ENCODE peak calls at places on chromosomes 2 and 18, in six cellular contexts. M is CD4-positive, CD25-positive, alpha-beta regulatory T cell; K is activated CD4-positive, alpha-beta T cell treated with anti-CD3 and anti-CD28 coated beads, Interleukin-2, amount 50 U/mL, for 1 hour; D is SJSA1; P is cardiac fibroblast; O is HCT116. V is an unnamed sample.

GRCh38 chr2:18046558-18046957 is 168.1 kb downstream of the KCNS3 start:
- DNase-seq in M (no peak), K (no peak), P (peak), O (no peak), D (no peak), V (peak)

GRCh38 chr2:64165696-64166095 is 21.5 kb upstream of the PELI1 start:
- DNase-seq in P (peak), M (no peak), O (no peak), D (no peak), K (no peak), V (no peak)

GRCh38 chr2:227388537-227389011 is 825 bp upstream of the SCYGR1 start:
- DNase-seq in P (peak), O (no peak), D (peak), K (no peak), M (no peak), V (peak)

GRCh38 chr18:23883277-23883790 is 131.2 kb upstream of the TTC39C start:
- DNase-seq in M (no peak), D (no peak), P (no peak), O (no peak), K (no peak), V (no peak)

GRCh38 chr18:77106331-77106730 is 26.3 kb downstream of the MBP start:
- DNase-seq in M (peak), D (no peak), K (peak), P (peak), O (no peak), V (no peak)

GRCh38 chr2:65937379-65938160 is 497.4 kb upstream of the MEIS1 start:
- DNase-seq in K (no peak), M (no peak), O (no peak), D (no peak), P (no peak), V (no peak)

GRCh38 chr2:215504547-215504946 is 68.7 kb upstream of the FN1 start:
- DNase-seq in K (no peak), D (no peak), P (no peak), O (no peak), M (no peak), V (no peak)

GRCh38 chr2:127355407-127356008 is 32.3 kb downstream of the MAP3K2 start:
- DNase-seq in D (no peak), M (peak), O (peak), P (no peak), K (peak), V (no peak)

GRCh38 chr2:44275915-44276279 is 617 bp downstream of the SLC3A1 start:
- DNase-seq in O (no peak), P (peak), M (no peak), D (peak), K (no peak), V (no peak)

GRCh38 chr2:37156071-37156856 is 516 bp downstream of the EIF2AK2 start:
- DNase-seq in O (peak), P (peak), K (peak), M (peak), D (peak), V (peak)

GRCh38 chr18:51890762-51891161 is 449.2 kb upstream of the DCC start:
- DNase-seq in O (no peak), M (no peak), K (no peak), D (no peak), P (no peak), V (no peak)

GRCh38 chr2:169815849-169816248 is 8.9 kb downstream of the METTL5 start:
- DNase-seq in D (peak), M (no peak), O (no peak), K (no peak), P (peak), V (peak)

GRCh38 chr18:845152-845819 is 33.2 kb upstream of the YES1 start:
- DNase-seq in D (no peak), P (peak), K (no peak), O (peak), M (no peak), V (peak)

GRCh38 chr2:219058541-219059374 is 2.0 kb downstream of the IHH start:
- DNase-seq in O (no peak), D (no peak), P (peak), M (no peak), K (no peak), V (no peak)